ENCODE peak calls at places on chromosomes 13 and 19, in seven cellular contexts. O, K, A, U, G, D and Z are unnamed samples.

GRCh38 chr13:79128158-79128557 is 277.9 kb downstream of the RBM26 start:
- DNase-seq in U (no peak), K (peak; percentile 18), D (peak; percentile 2), O (peak; percentile 13), A (no peak), G (no peak), Z (no peak)

GRCh38 chr13:36536546-36536945 is 104.3 kb downstream of the CCNA1 start:
- DNase-seq in K (no peak), G (no peak), A (no peak), U (no peak), D (no peak), O (no peak), Z (no peak)

GRCh38 chr13:45995245-45995644 is 57.3 kb downstream of the ZC3H13 start:
- DNase-seq in K (no peak), D (no peak), A (no peak), G (no peak), U (no peak), O (no peak), Z (no peak)

GRCh38 chr13:65336106-65336603 is 1894.0 kb downstream of the PCDH9 start:
- DNase-seq in O (no peak), D (no peak), G (no peak), K (no peak), U (no peak), A (no peak), Z (no peak)

GRCh38 chr19:54462713-54463530 is 656 bp downstream of the LENG9 start:
- DNase-seq in U (no peak), K (peak; percentile 46), G (peak; percentile 42), A (no peak), D (peak; percentile 54), O (no peak), Z (peak; percentile 57)

GRCh38 chr13:112977091-112977490 is 8.1 kb downstream of the MCF2L start:
- DNase-seq in D (no peak), U (no peak), A (no peak), O (no peak), G (no peak), K (no peak), Z (no peak)

GRCh38 chr13:75365724-75366173 is 116.2 kb downstream of the TBC1D4 start:
- DNase-seq in U (no peak), G (no peak), A (peak; percentile 80), K (peak; percentile 86), O (peak; percentile 78), D (no peak), Z (no peak)

GRCh38 chr13:112078216-112078615 is 11.3 kb downstream of the SOX1 start:
- DNase-seq in D (no peak), G (no peak), A (no peak), U (no peak), K (no peak), O (no peak), Z (no peak)

GRCh38 chr19:10655457-10656312 is 1.5 kb downstream of the ILF3 start:
- DNase-seq in G (peak; percentile 14), A (no peak), K (peak; percentile 44), U (no peak), D (peak; percentile 12), O (no peak), Z (peak; percentile 35)

GRCh38 chr19:38152461-38153379 is 71.3 kb downstream of the DPF1 start:
- DNase-seq in A (no peak), D (no peak), O (no peak), U (no peak), K (peak; percentile 51), G (peak; percentile 92), Z (peak; percentile 78)

GRCh38 chr19:7200739-7201138 is 93.5 kb downstream of the INSR start:
- DNase-seq in G (no peak), D (no peak), U (no peak), A (no peak), O (no peak), K (no peak), Z (no peak)

GRCh38 chr13:62278271-62278670 is 862.6 kb upstream of the PCDH20 start:
- DNase-seq in A (no peak), O (no peak), K (no peak), D (no peak), G (no peak), U (no peak), Z (no peak)

GRCh38 chr13:43285891-43286602 is 262.7 kb downstream of the DNAJC15 start:
- DNase-seq in G (no peak), D (no peak), O (no peak), U (no peak), A (no peak), K (peak; percentile 68), Z (no peak)

GRCh38 chr13:51959773-51960172 is 51.5 kb downstream of the ATP7B start:
- DNase-seq in K (no peak), U (no peak), A (no peak), O (no peak), D (no peak), G (peak; percentile 30), Z (no peak)

GRCh38 chr19:11482384-11483050 is 1.7 kb upstream of the ELAVL3 start:
- DNase-seq in G (peak; percentile 93), U (peak; percentile 53), A (peak; percentile 51), K (peak; percentile 72), D (peak; percentile 45), O (peak; percentile 50), Z (peak; percentile 97)

GRCh38 chr19:4811328-4812131 is 20.0 kb downstream of the TICAM1 start:
- DNase-seq in D (peak; percentile 63), K (peak; percentile 45), G (peak; percentile 75), U (no peak), O (no peak), A (peak; percentile 58), Z (peak; percentile 82)

GRCh38 chr19:47848871-47849473 is 10.1 kb upstream of the TPRX2 start:
- DNase-seq in G (peak; percentile 71), D (peak; percentile 15), U (peak; percentile 62), A (peak; percentile 57), K (no peak), O (no peak), Z (peak; percentile 33)

GRCh38 chr13:82800391-82800790 is 1081.9 kb downstream of the SLITRK1 start:
- DNase-seq in D (no peak), U (no peak), G (no peak), A (no peak), O (no peak), K (no peak), Z (no peak)

GRCh38 chr13:23679214-23679613 is 109.0 kb downstream of the TNFRSF19 start:
- DNase-seq in A (no peak), U (no peak), O (no peak), K (peak; percentile 90), D (no peak), G (no peak), Z (no peak)

GRCh38 chr13:38763446-38764381 is 76.8 kb downstream of the FREM2 start:
- DNase-seq in A (no peak), K (peak; percentile 33), D (peak; percentile 16), U (peak; percentile 19), O (no peak), G (no peak), Z (peak; percentile 36)

DNA sequence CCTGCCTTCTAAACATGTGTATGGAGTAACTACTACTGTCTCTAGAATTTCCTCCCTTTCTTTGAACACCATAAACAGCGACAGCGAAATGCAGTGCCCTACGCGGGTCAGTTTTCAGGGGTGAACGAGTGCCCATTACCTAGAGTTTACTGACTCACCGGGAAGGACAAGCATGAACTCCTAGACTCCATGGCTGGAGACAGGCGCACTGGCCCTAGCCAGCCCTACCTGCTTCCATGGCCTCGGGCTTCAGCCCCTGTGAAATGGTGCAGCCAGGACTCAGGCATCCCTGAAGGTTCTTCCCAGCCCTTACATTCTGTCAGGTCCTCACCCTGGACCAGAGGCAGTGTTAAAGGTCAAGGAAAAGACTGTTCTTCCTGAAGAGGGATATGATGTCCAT is 8.5 kb downstream of the RANBP3 start:
- DNase-seq in A (no peak), O (no peak), K (no peak), D (no peak), G (no peak), U (no peak), Z (no peak)
- TF ChIP-seq RAD21 in A (no peak), O (no peak), K (no peak), D (no peak), G (no peak), U (no peak), Z (no peak)

DNA sequence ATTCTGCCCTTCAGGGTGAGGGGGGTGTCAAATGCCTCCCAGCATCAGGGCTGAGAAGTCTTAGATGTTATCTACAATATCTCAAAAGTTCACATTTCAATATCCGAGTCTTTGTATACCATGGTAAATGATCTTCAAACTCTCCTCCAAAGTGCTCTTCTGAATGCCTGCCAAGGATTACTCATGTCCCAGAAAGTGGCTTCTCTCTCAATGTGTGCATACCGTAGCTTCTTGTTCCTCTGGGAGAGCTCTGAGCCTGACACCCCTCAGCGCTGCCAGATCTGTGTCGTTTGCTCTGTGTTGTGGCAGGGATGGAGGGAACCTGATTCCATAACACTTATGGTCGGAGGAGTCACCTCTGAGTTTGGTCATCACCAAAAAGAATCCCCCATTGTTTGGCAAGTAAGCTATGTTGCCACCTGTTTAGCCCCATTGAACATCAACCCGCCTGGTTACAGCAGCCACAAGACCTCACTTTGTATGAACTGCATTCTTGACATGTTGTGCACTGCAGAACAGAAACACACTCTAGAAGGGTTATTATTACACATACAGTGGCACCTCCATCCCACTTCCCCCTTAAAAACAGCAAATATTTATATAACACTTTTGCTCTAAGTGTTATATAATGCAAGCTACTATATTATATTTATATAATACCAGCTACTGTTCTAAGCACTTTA is 163.1 kb upstream of the MIR17HG start:
- DNase-seq in G (no peak), K (no peak), O (no peak), D (no peak), U (no peak), A (no peak), Z (no peak)
- H2AFZ ChIP-seq in G (no peak overlapping the region), K (no peak overlapping the region), O (no peak overlapping the region), D (no peak overlapping the region), U (peak overlapping the region; percentile 81), A (no peak overlapping the region), Z (no peak overlapping the region)

DNA sequence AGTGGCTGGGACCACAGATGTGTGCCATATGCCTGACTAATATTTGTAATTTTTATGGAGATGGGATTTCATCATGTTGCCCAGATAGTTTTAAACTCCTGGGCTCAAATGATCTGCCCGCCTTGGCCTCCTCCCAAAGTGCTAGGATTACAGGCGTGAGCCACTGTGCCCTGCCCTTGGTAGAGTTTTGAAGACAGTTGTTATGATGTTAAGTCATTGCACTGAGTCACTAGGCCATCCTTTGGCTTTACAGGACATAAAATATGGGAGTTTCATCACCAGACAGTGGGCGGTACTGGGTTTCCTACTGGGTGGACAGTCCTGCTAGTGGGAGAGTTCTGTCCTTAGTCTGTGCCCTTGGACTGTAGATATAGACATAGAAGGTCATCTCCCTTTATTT is 282.6 kb downstream of the ATP8A2 start:
- DNase-seq in U (no peak), D (no peak), A (no peak), K (no peak), O (no peak), G (no peak), Z (no peak)
- TF ChIP-seq RAD21 in U (no peak), D (no peak), A (no peak), K (no peak), O (no peak), G (no peak), Z (no peak)

DNA sequence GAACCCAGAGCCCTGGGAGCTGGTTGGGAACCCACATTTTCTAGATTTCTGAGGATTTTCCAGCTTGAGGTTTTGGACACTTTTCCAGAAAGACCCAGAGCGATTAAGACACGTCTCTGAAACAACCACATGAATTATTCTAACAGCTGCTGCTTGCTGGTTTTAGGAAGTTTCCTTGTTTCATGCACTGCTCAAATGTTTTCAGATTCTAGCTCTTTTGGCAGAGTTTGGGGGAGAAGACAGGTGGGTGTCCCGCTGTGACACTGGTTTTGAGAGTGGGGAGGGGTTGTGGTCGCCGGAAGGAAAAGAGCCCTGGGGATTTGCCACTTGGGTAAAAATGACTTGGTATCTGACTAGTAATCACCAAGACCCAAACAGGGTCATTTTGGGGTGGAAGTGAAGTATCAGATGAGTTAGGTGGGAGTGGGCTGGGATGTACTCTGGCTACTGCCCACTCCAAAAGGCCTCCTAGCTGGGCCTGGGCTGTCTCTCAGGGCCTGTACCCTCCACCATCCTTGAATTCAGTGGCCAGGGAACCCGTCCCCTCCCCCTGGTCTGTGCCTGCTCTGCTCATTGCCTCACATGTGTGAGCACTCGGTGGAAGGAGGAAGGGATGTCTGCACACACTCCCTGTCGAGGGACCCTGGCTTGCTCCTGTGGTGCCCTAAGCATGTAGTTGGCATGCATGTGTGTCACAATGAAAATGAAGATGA is 13.2 kb downstream of the GATAD2A start:
- DNase-seq in U (no peak), K (no peak), G (no peak), A (no peak), O (no peak), D (no peak), Z (no peak)
- H2AFZ ChIP-seq in U (no peak overlapping the region), K (no peak overlapping the region), G (no peak overlapping the region), A (no peak overlapping the region), O (no peak overlapping the region), D (no peak overlapping the region), Z (no peak overlapping the region)